ENCODE peak calls at places on chromosomes 13 and 19, in four cellular contexts. R, E, L and F are unnamed samples.
A peak's percentile ranks its signal among the peaks of the same experiment; 100 is the strongest.

GRCh38 chr19:1608414-1609391 is 3.4 kb upstream of the UQCR11 start:
- DNase-seq in L (no peak), E (no peak), R (no peak), F (no peak)

GRCh38 chr19:13098291-13099072 is 4.2 kb downstream of the LYL1 start:
- DNase-seq in L (no peak), R (peak; percentile 77), E (peak; percentile 70), F (no peak)

GRCh38 chr19:48660854-48661731 is 11.7 kb downstream of the NTN5 start:
- DNase-seq in R (peak; percentile 91), L (peak; percentile 71), E (peak; percentile 90), F (peak; percentile 91)

GRCh38 chr13:59842507-59842906 is 321.2 kb downstream of the DIAPH3 start:
- DNase-seq in L (no peak), E (no peak), R (no peak), F (no peak)

GRCh38 chr13:43763143-43763759 is 23.5 kb downstream of the ENOX1 start:
- DNase-seq in E (no peak), R (no peak), L (no peak), F (no peak)

GRCh38 chr19:40165362-40165937 is 25.8 kb upstream of the MAP3K10 start:
- DNase-seq in L (peak; percentile 13), R (peak; percentile 56), E (peak; percentile 56), F (no peak)

GRCh38 chr19:1312732-1313694 is 27.3 kb downstream of the EFNA2 start:
- DNase-seq in L (no peak), R (peak; percentile 25), E (no peak), F (peak; percentile 75)

GRCh38 chr19:19474950-19475781 is 40.2 kb downstream of the TSSK6 start:
- DNase-seq in L (peak; percentile 40), R (no peak), E (no peak), F (no peak)

GRCh38 chr13:94362411-94362909 is 117.0 kb downstream of the DCT start:
- DNase-seq in L (peak; percentile 30), R (peak; percentile 93), E (no peak), F (no peak)

GRCh38 chr13:44259045-44260042 is 114.3 kb upstream of the SERP2 start:
- DNase-seq in E (peak; percentile 68), L (peak; percentile 56), R (peak; percentile 66), F (no peak)

GRCh38 chr19:3024870-3025515 is 4.1 kb downstream of the TLE2 start:
- DNase-seq in L (no peak), R (no peak), E (no peak), F (no peak)

GRCh38 chr13:111958612-111959395 is 108.1 kb upstream of the SOX1 start:
- DNase-seq in E (no peak), R (no peak), L (no peak), F (no peak)

GRCh38 chr13:96089749-96090239 is at the start of gene HS6ST3:
- DNase-seq in R (peak; percentile 10), L (peak; percentile 40), E (no peak), F (no peak)

GRCh38 chr19:46297700-46298476 is 1.0 kb downstream of the HIF3A start:
- DNase-seq in L (peak; percentile 75), R (peak; percentile 92), E (peak; percentile 69), F (no peak)

GRCh38 chr13:93925976-93926375 is 553.5 kb downstream of the DCT start:
- DNase-seq in E (no peak), L (no peak), R (no peak), F (no peak)

GRCh38 chr13:44932850-44933251 is 56.4 kb downstream of the NUFIP1 start:
- DNase-seq in R (peak; percentile 80), E (no peak), L (no peak), F (no peak)

GRCh38 chr13:61086052-61086451 is 329.6 kb downstream of the PCDH20 start:
- DNase-seq in L (no peak), E (no peak), R (no peak), F (no peak)

GRCh38 chr19:33248104-33248503 is 22.5 kb upstream of the SLC7A10 start:
- DNase-seq in R (no peak), L (no peak), E (peak; percentile 41), F (no peak)

GRCh38 chr19:43432866-43433673 is 18.4 kb downstream of the TEX101 start:
- DNase-seq in L (no peak), R (peak; percentile 63), E (peak; percentile 60), F (peak; percentile 67)
- TF ChIP-seq CTCF in L (peak; percentile 57), R (peak; percentile 89), E (peak; percentile 86), F (peak; percentile 91)

DNA sequence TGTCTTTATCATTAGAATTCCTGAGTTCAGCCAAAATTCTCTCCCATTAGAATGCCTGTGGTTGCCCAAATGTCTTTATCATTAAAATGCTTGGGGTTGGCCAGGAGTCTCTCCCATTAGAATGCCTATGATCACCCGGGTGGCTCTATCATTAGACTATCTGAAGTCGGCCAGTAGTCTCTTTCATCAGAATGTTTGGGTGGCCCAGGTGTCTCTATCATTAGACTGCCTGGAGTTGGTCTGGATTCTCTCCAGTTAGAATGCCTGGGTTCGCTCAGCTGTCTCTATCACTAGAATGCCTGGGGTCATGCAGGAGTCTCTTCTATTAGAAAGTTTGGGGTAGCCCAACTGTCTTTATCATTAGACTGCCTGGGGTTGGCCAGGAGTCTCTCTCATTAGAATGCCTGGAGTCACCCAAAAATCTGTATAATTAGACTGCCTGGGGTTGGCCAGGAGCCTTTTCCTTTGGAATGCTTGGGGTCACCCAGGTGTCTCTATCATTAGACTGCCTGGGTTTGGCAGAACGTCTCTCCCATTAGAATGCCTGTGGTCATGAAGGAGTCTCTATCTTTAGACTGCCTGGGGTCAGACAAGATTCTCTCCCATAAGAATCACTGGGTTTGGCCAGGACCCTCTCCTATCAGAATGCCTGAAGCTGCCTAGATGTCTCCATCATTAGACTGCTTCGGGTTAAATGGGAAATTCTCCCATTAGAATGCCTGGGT is 1478.3 kb downstream of the UQCRFS1 start:
- DNase-seq in R (no peak), E (no peak), L (no peak), F (no peak)
- H3K9me3 ChIP-seq in R (no peaks in the 10 kb centered on the region), E (peaks cover 6% of the 10 kb centered on the region), L (no peaks in the 10 kb centered on the region), F (peaks cover 2% of the 10 kb centered on the region)

DNA sequence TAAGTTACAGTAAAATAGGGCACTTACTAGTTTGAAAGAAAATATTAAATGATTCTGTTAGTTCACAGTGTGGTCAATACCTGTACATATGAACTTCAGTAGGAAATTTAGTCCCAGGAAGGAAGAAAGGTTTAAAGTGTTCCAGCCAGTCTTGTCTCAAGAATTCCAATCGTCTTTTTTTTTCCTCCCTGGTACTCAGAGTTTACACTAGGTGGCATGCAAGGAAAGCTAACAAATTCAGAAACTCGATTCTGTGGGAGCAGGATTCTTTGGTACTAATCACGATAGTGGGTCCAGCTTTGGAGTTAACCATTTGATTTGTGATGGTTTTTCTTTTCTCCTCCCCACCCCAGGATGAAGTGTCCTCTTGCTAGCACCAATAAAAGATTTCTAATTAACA is 43.6 kb downstream of the POLR1D start:
- DNase-seq in R (no peak), E (no peak), L (no peak), F (no peak)
- TF ChIP-seq CTCF in R (peak; percentile 21), E (no peak), L (no peak), F (peak; percentile 32)

GRCh38 chr13:27372896-27373295 is 51.5 kb upstream of the GTF3A start:
- DNase-seq in L (no peak), E (peak; percentile 80), R (peak; percentile 23), F (no peak)
- H3K9me3 ChIP-seq in L (no peaks in the 10 kb centered on the region), E (no peaks in the 10 kb centered on the region), R (no peaks in the 10 kb centered on the region), F (no peaks in the 10 kb centered on the region)

GRCh38 chr19:50147462-50148423 is 15.3 kb downstream of the IZUMO2 start:
- DNase-seq in L (peak; percentile 85), E (peak; percentile 91), R (peak; percentile 92), F (peak; percentile 80)
- TF ChIP-seq CTCF in L (peak; percentile 83), E (peak; percentile 32), R (peak; percentile 65), F (peak; percentile 87)

GRCh38 chr19:57961785-57962184 is 12.5 kb downstream of the C19orf18 start:
- DNase-seq in E (no peak), L (no peak), R (no peak), F (no peak)

DNA sequence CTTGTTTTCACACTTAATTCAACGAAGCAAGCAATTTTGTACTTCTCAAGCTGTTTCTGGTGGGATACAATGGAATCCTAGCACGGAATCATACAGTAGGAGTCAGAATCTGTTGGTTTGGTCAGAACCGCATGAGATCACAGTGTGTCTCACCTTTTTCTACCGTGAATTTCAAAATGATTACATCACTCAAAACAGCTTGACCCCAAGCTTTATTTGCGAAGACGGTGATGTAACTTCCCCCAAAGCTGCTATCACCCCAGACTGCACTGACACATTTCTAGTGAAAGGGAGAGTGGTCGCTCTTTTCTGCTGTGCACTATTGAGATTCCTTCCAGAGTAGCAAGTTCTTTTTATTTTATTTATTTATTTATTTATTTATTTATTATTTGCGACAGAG is 9.6 kb downstream of the C19orf18 start:
- DNase-seq in L (no peak), E (no peak), R (no peak), F (no peak)
- H3K9me3 ChIP-seq in L (peaks cover 50% of the 10 kb centered on the region), E (peaks cover 90% of the 10 kb centered on the region), R (no peaks in the 10 kb centered on the region), F (peaks cover 6% of the 10 kb centered on the region)